ENCODE peak calls at places on chromosome 12, in four cellular contexts. W is stimulated activated naive B cell treated with anti-CD40 and anti-IgM and Interleukin-4, amounts not matched to agents 10 μg/mL and 1 μg/mL and 100 μg/mL, for 72 hours; H is GM12864; Q is retina. M is an unnamed sample.

GRCh38 chr12:49564241-49565118 is 3.5 kb downstream of the MCRS1 start:
- DNase-seq in H (no peak), W (no peak), Q (no peak), M (no peak)

GRCh38 chr12:1993341-1993740 is 10.9 kb downstream of the DCP1B start:
- DNase-seq in Q (no peak), H (no peak), W (no peak), M (no peak)

GRCh38 chr12:47022296-47022695 is 57.1 kb upstream of the PCED1B start:
- DNase-seq in W (no peak), Q (no peak), H (no peak), M (no peak)

GRCh38 chr12:12718853-12719252 is 1.7 kb downstream of the CDKN1B start:
- DNase-seq in W (peak), H (no peak), Q (peak), M (no peak)

GRCh38 chr12:53624453-53624852 is 1.7 kb downstream of the ATF7 start:
- DNase-seq in H (no peak), Q (no peak), W (no peak), M (no peak)

GRCh38 chr12:24185787-24186186 is 236.3 kb upstream of the SOX5 start:
- DNase-seq in H (no peak), Q (no peak), W (no peak), M (no peak)

GRCh38 chr12:131947482-131948027 is 2.2 kb upstream of the EP400 start:
- DNase-seq in W (no peak), H (no peak), Q (no peak), M (no peak)

GRCh38 chr12:123107926-123108681 is 42.8 kb downstream of the PITPNM2 start:
- DNase-seq in W (no peak), Q (no peak), H (no peak), M (no peak)

GRCh38 chr12:50024227-50024626 is 1.1 kb downstream of the RACGAP1 start:
- DNase-seq in H (no peak), W (no peak), Q (no peak), M (no peak)

GRCh38 chr12:47985596-47986265 is 18.5 kb downstream of the COL2A1 start:
- DNase-seq in H (no peak), W (no peak), Q (no peak), M (no peak)

GRCh38 chr12:8996682-8997405 is 7.5 kb downstream of the KLRG1 start:
- DNase-seq in H (peak), Q (no peak), W (peak), M (no peak)

GRCh38 chr12:129776977-129777667 is 126.7 kb downstream of the TMEM132D start:
- DNase-seq in W (no peak), H (no peak), Q (peak), M (no peak)

GRCh38 chr12:51626115-51626514 is 35.1 kb downstream of the SCN8A start:
- DNase-seq in Q (no peak), W (no peak), H (no peak), M (no peak)

GRCh38 chr12:4284306-4284705 is 10.7 kb downstream of the CCND2 start:
- DNase-seq in H (no peak), W (no peak), Q (no peak), M (peak)

GRCh38 chr12:75870878-75871277 is 160.7 kb downstream of the PHLDA1 start:
- DNase-seq in W (no peak), Q (no peak), H (no peak), M (no peak)

GRCh38 chr12:104957388-104958008 is 592 bp downstream of the SLC41A2 start:
- DNase-seq in Q (no peak), H (no peak), W (peak), M (no peak)

GRCh38 chr12:57832966-57833365 is 13.6 kb downstream of the CTDSP2 start:
- DNase-seq in W (no peak), H (no peak), Q (peak), M (peak)

M was measured in ecto neural progenitor cell.